ENCODE peak calls at places on chromosome 9, in seven cellular contexts. Z, F, Y, N, B, J and M are unnamed samples.
A peak's percentile ranks its signal among the peaks of the same experiment; 100 is the strongest.

GRCh38 chr9:110135858-110136257 is 72.1 kb downstream of the C9orf152 start:
- DNase-seq in Z (no peak), F (no peak), Y (no peak), N (no peak), B (no peak), J (no peak), M (no peak)

GRCh38 chr9:124174385-124174784 is 83.4 kb upstream of the NEK6 start:
- DNase-seq in Z (no peak), F (no peak), Y (no peak), N (no peak), B (no peak), J (no peak), M (no peak)

GRCh38 chr9:126491256-126491879 is 122.4 kb upstream of the LMX1B start:
- DNase-seq in Z (no peak), F (peak; percentile 51), Y (no peak), N (no peak), B (no peak), J (peak; percentile 72), M (peak; percentile 66)

GRCh38 chr9:34035656-34036055 is 13.0 kb downstream of the UBAP2 start:
- DNase-seq in Z (no peak), F (no peak), Y (no peak), N (no peak), B (no peak), J (no peak), M (no peak)

GRCh38 chr9:4116091-4116581 is 183.7 kb downstream of the GLIS3 start:
- DNase-seq in Z (no peak), F (no peak), Y (no peak), N (no peak), B (no peak), J (no peak), M (no peak)

GRCh38 chr9:97627624-97628023 is 5.5 kb downstream of the TSTD2 start:
- DNase-seq in Z (no peak), F (no peak), Y (no peak), N (no peak), B (no peak), J (no peak), M (no peak)

GRCh38 chr9:125119643-125120286 is 23.6 kb downstream of the SCAI start:
- DNase-seq in Z (no peak), F (no peak), Y (no peak), N (peak; percentile 35), B (no peak), J (no peak), M (no peak)

GRCh38 chr9:126638571-126639132 is 24.9 kb downstream of the LMX1B start:
- DNase-seq in Z (no peak), F (no peak), Y (no peak), N (no peak), B (no peak), J (no peak), M (no peak)

GRCh38 chr9:126499005-126499910 is 114.5 kb upstream of the LMX1B start:
- DNase-seq in Z (no peak), F (peak; percentile 47), Y (no peak), N (no peak), B (peak; percentile 61), J (peak; percentile 50), M (no peak)

GRCh38 chr9:79570449-79571308 is 1.1 kb upstream of the TLE4 start:
- DNase-seq in Z (peak; percentile 33), F (no peak), Y (peak; percentile 22), N (peak; percentile 30), B (peak; percentile 55), J (no peak), M (peak; percentile 80)